ENCODE peak calls at places on chromosomes 16 and 17, in five cellular contexts. W is ACHN; C is stimulated activated CD4-positive, alpha-beta T cell treated with anti-CD3 and anti-CD28 coated beads, Interleukin-2, amount 100 ng/mL, for 24 hours; E is astrocyte; N is GM03348. J is an unnamed sample.

GRCh38 chr17:77258638-77259037 is 117.9 kb downstream of the SEC14L1 start:
- DNase-seq in W (no peak), C (no peak), E (no peak), N (no peak), J (no peak)

GRCh38 chr17:40121191-40121885 is 433 bp upstream of the MSL1 start:
- DNase-seq in W (peak), C (no peak), E (no peak), N (peak), J (no peak)

GRCh38 chr17:1713878-1714487 is 3.8 kb upstream of the TLCD2 start:
- DNase-seq in W (peak), C (no peak), E (no peak), N (peak), J (no peak)

GRCh38 chr17:5526821-5527598 is 40.6 kb downstream of the MIS12 start:
- DNase-seq in W (peak), C (peak), E (peak), N (peak), J (no peak)

GRCh38 chr16:81524382-81524781 is 79.8 kb downstream of the CMIP start:
- DNase-seq in W (no peak), C (peak), E (peak), N (no peak), J (peak)

GRCh38 chr16:46746821-46747776 is 1.0 kb downstream of the MYLK3 start:
- DNase-seq in W (no peak), C (no peak), E (no peak), N (peak), J (no peak)

GRCh38 chr16:10969615-10970014 is 25.3 kb downstream of the CLEC16A start:
- DNase-seq in W (no peak), C (no peak), E (no peak), N (no peak), J (no peak)

GRCh38 chr16:35370617-35371016 is 1911.2 kb downstream of the TP53TG3F start:
- DNase-seq in W (no peak), C (no peak), E (no peak), N (no peak), J (no peak)

GRCh38 chr17:63270610-63271009 is 175.5 kb downstream of the CYB561 start:
- DNase-seq in W (no peak), C (no peak), E (no peak), N (no peak), J (no peak)

GRCh38 chr16:71479420-71479819 is 9.7 kb downstream of the ZNF19 start:
- DNase-seq in W (peak), C (no peak), E (no peak), N (peak), J (no peak)

GRCh38 chr17:65446043-65446442 is 115.4 kb downstream of the AXIN2 start:
- DNase-seq in W (no peak), C (no peak), E (no peak), N (no peak), J (no peak)

GRCh38 chr17:1709971-1710806 is at the start of gene TLCD2:
- DNase-seq in W (peak), C (no peak), E (peak), N (peak), J (no peak)

GRCh38 chr16:81638286-81638945 is 140.7 kb upstream of the PLCG2 start:
- DNase-seq in W (no peak), C (no peak), E (no peak), N (no peak), J (no peak)

GRCh38 chr17:48606892-48607241 is 2.1 kb upstream of the HOXB6 start:
- DNase-seq in W (no peak), C (no peak), E (no peak), N (no peak), J (no peak)

GRCh38 chr17:47844230-47844629 is 3.2 kb upstream of the SCRN2 start:
- DNase-seq in W (no peak), C (no peak), E (peak), N (no peak), J (no peak)

GRCh38 chr17:4485676-4486646 is 12.7 kb upstream of the SPNS2 start:
- DNase-seq in W (no peak), C (peak), E (no peak), N (no peak), J (peak)

GRCh38 chr16:23013484-23013883 is 135.8 kb downstream of the USP31 start:
- DNase-seq in W (peak), C (no peak), E (no peak), N (no peak), J (no peak)

GRCh38 chr17:69235338-69236058 is 6.9 kb upstream of the ABCA10 start:
- DNase-seq in W (peak), C (peak), E (peak), N (peak), J (peak)

J was measured in T-helper 9 cell.